ENCODE peak calls at places on chromosomes 12 and 14, in seven cellular contexts. C, U, Z, H, R, T and X are unnamed samples.

GRCh38 chr12:101619868-101620761 is 25.3 kb downstream of the MYBPC1 start:
- DNase-seq in C (no peak), U (no peak), Z (no peak), H (no peak), R (no peak), T (no peak), X (no peak)

GRCh38 chr12:8969861-8970411 is 19.4 kb upstream of the KLRG1 start:
- DNase-seq in C (no peak), U (no peak), Z (no peak), H (no peak), R (no peak), T (no peak), X (no peak)

GRCh38 chr12:10559241-10559640 is 53.6 kb downstream of the EIF2S3B start:
- DNase-seq in C (no peak), U (no peak), Z (no peak), H (no peak), R (no peak), T (no peak), X (no peak)

GRCh38 chr14:94933411-94933964 is 163.6 kb upstream of the GSC start:
- DNase-seq in C (peak; percentile 67), U (no peak), Z (no peak), H (no peak), R (no peak), T (no peak), X (no peak)

GRCh38 chr12:130195369-130195768 is 33.1 kb downstream of the FZD10 start:
- DNase-seq in C (no peak), U (no peak), Z (no peak), H (no peak), R (no peak), T (no peak), X (no peak)

GRCh38 chr14:20413785-20414117 is 450 bp upstream of the TEP1 start:
- DNase-seq in C (no peak), U (peak; percentile 60), Z (peak; percentile 6), H (no peak), R (peak; percentile 7), T (no peak), X (peak; percentile 6)

GRCh38 chr14:33404054-33404453 is 465.4 kb downstream of the NPAS3 start:
- DNase-seq in C (peak; percentile 73), U (peak; percentile 85), Z (no peak), H (no peak), R (peak; percentile 82), T (no peak), X (peak; percentile 45)

GRCh38 chr12:103739546-103739945 is 101.5 kb downstream of the NT5DC3 start:
- DNase-seq in C (no peak), U (no peak), Z (no peak), H (no peak), R (no peak), T (no peak), X (no peak)

GRCh38 chr12:132554857-132555630 is 55.3 kb downstream of the LRCOL1 start:
- DNase-seq in C (no peak), U (no peak), Z (no peak), H (no peak), R (no peak), T (no peak), X (no peak)

GRCh38 chr14:93962701-93963601 is 13.4 kb downstream of the ASB2 start:
- DNase-seq in C (no peak), U (peak; percentile 25), Z (no peak), H (no peak), R (peak; percentile 26), T (peak; percentile 85), X (no peak)

GRCh38 chr14:90381011-90381790 is 15.6 kb upstream of the CALM1 start:
- DNase-seq in C (no peak), U (no peak), Z (peak; percentile 41), H (no peak), R (no peak), T (no peak), X (no peak)

GRCh38 chr14:76118594-76118993 is 33.1 kb upstream of the GPATCH2L start:
- DNase-seq in C (no peak), U (no peak), Z (no peak), H (no peak), R (no peak), T (no peak), X (no peak)

GRCh38 chr12:113857371-113857770 is 108.8 kb downstream of the RBM19 start:
- DNase-seq in C (no peak), U (no peak), Z (no peak), H (no peak), R (no peak), T (no peak), X (no peak)

GRCh38 chr14:104659764-104660523 is 29.5 kb upstream of the INF2 start:
- DNase-seq in C (no peak), U (no peak), Z (peak; percentile 24), H (no peak), R (no peak), T (no peak), X (no peak)

GRCh38 chr12:86723326-86723725 is 467.1 kb upstream of the MGAT4C start:
- DNase-seq in C (no peak), U (no peak), Z (no peak), H (no peak), R (no peak), T (no peak), X (no peak)

GRCh38 chr14:68634346-68634745 is 158.5 kb downstream of the ZFP36L1 start:
- DNase-seq in C (no peak), U (no peak), Z (peak; percentile 36), H (no peak), R (no peak), T (no peak), X (no peak)

GRCh38 chr14:47585447-47585846 is 90.0 kb downstream of the MDGA2 start:
- DNase-seq in C (no peak), U (no peak), Z (no peak), H (no peak), R (peak; percentile 43), T (no peak), X (no peak)

GRCh38 chr14:41605550-41606248 is 977 bp upstream of the LRFN5 start:
- DNase-seq in C (no peak), U (no peak), Z (peak; percentile 72), H (peak; percentile 62), R (no peak), T (no peak), X (no peak)

GRCh38 chr12:113043240-113043639 is 13.3 kb upstream of the DTX1 start:
- DNase-seq in C (no peak), U (no peak), Z (no peak), H (no peak), R (no peak), T (no peak), X (no peak)

GRCh38 chr12:120956579-120957360 is 21.6 kb upstream of the HNF1A start:
- DNase-seq in C (no peak), U (no peak), Z (no peak), H (no peak), R (no peak), T (no peak), X (no peak)

GRCh38 chr12:89469361-89469760 is 55.2 kb downstream of the GALNT4 start:
- DNase-seq in C (no peak), U (no peak), Z (no peak), H (no peak), R (peak; percentile 76), T (no peak), X (peak; percentile 72)

GRCh38 chr12:115383668-115384067 is 699.7 kb upstream of the TBX3 start:
- DNase-seq in C (peak; percentile 80), U (peak; percentile 70), Z (no peak), H (no peak), R (peak; percentile 53), T (no peak), X (peak; percentile 100)

GRCh38 chr14:98204139-98204538 is 1067.9 kb downstream of the BCL11B start:
- DNase-seq in C (no peak), U (no peak), Z (no peak), H (no peak), R (no peak), T (no peak), X (no peak)

GRCh38 chr12:114011711-114012110 is 45.6 kb upstream of the RBM19 start:
- DNase-seq in C (no peak), U (no peak), Z (no peak), H (no peak), R (no peak), T (no peak), X (no peak)

GRCh38 chr12:112992541-112993398 is 14.5 kb downstream of the OAS2 start:
- DNase-seq in C (peak; percentile 37), U (peak; percentile 72), Z (peak; percentile 57), H (peak; percentile 38), R (peak; percentile 73), T (peak; percentile 83), X (peak; percentile 60)

GRCh38 chr14:93023802-93024434 is 91.8 kb downstream of the ITPK1 start:
- DNase-seq in C (no peak), U (no peak), Z (no peak), H (no peak), R (no peak), T (no peak), X (no peak)

GRCh38 chr14:104218361-104219180 is 80.2 kb downstream of the KIF26A start:
- DNase-seq in C (no peak), U (no peak), Z (no peak), H (no peak), R (no peak), T (no peak), X (no peak)

GRCh38 chr14:71365305-71365865 is 458.1 kb downstream of the PCNX1 start:
- DNase-seq in C (no peak), U (no peak), Z (no peak), H (no peak), R (no peak), T (no peak), X (no peak)

GRCh38 chr12:61213646-61214045 is 1046.6 kb upstream of the USP15 start:
- DNase-seq in C (no peak), U (no peak), Z (no peak), H (no peak), R (no peak), T (no peak), X (no peak)

GRCh38 chr14:56211124-56211523 is 92.9 kb downstream of the PELI2 start:
- DNase-seq in C (no peak), U (no peak), Z (no peak), H (no peak), R (no peak), T (no peak), X (no peak)

GRCh38 chr14:102250636-102251035 is 54.3 kb downstream of the MOK start:
- DNase-seq in C (no peak), U (no peak), Z (no peak), H (no peak), R (no peak), T (no peak), X (no peak)

GRCh38 chr12:57832966-57833365 is 13.6 kb downstream of the CTDSP2 start:
- DNase-seq in C (no peak), U (peak; percentile 68), Z (peak; percentile 28), H (no peak), R (no peak), T (no peak), X (no peak)